ENCODE peak calls at places on chromosomes 12 and 14, in ten cellular contexts. E, Y, Q, U, I, L, Z, R, X and T are unnamed samples.

GRCh38 chr12:26726956-26727355 is 106.0 kb downstream of the ITPR2 start:
- DNase-seq in E (no peak), Y (no peak), Q (no peak), U (no peak), I (no peak), L (no peak), Z (no peak), R (no peak), X (no peak), T (no peak)

GRCh38 chr12:53603804-53604203 is 22.4 kb downstream of the ATF7 start:
- DNase-seq in E (no peak), Y (no peak), Q (no peak), U (no peak), I (no peak), L (no peak), Z (no peak), R (no peak), X (no peak), T (no peak)

GRCh38 chr14:65366802-65367570 is 45.5 kb upstream of the FUT8 start:
- DNase-seq in E (no peak), Y (no peak), Q (no peak), U (no peak), I (no peak), L (no peak), Z (no peak), R (no peak), X (no peak), T (no peak)

GRCh38 chr14:77478029-77478428 is 20.1 kb downstream of the AHSA1 start:
- DNase-seq in E (no peak), Y (no peak), Q (no peak), U (no peak), I (no peak), L (no peak), Z (no peak), R (no peak), X (no peak), T (no peak)

GRCh38 chr12:76303989-76304460 is 44.2 kb downstream of the BBS10 start:
- DNase-seq in E (no peak), Y (no peak), Q (no peak), U (no peak), I (no peak), L (no peak), Z (no peak), R (no peak), X (no peak), T (no peak)

GRCh38 chr12:50401383-50402155 is 884 bp downstream of the LARP4 start:
- DNase-seq in E (no peak), Y (no peak), Q (no peak), U (no peak), I (no peak), L (no peak), Z (no peak), R (no peak), X (no peak), T (peak; percentile 17)

GRCh38 chr14:77051101-77051500 is 22.6 kb upstream of the IRF2BPL start:
- DNase-seq in E (no peak), Y (no peak), Q (no peak), U (no peak), I (no peak), L (no peak), Z (no peak), R (no peak), X (no peak), T (no peak)

GRCh38 chr14:104107611-104108569 is 22.4 kb downstream of the ASPG start:
- DNase-seq in E (no peak), Y (no peak), Q (peak; percentile 42), U (no peak), I (no peak), L (no peak), Z (no peak), R (no peak), X (peak; percentile 11), T (no peak)

GRCh38 chr14:103144085-103144484 is 20.8 kb downstream of the TNFAIP2 start:
- DNase-seq in E (no peak), Y (no peak), Q (no peak), U (no peak), I (no peak), L (no peak), Z (no peak), R (peak; percentile 67), X (no peak), T (no peak)

GRCh38 chr12:94329366-94329765 is 130.3 kb downstream of the CEP83 start:
- DNase-seq in E (no peak), Y (no peak), Q (no peak), U (no peak), I (no peak), L (no peak), Z (no peak), R (no peak), X (no peak), T (no peak)

GRCh38 chr12:106780010-106780625 is 5.6 kb downstream of the RIC8B start:
- DNase-seq in E (no peak), Y (no peak), Q (no peak), U (no peak), I (no peak), L (no peak), Z (no peak), R (no peak), X (no peak), T (no peak)

GRCh38 chr14:72049462-72049861 is 117.2 kb downstream of the RGS6 start:
- DNase-seq in E (no peak), Y (no peak), Q (no peak), U (peak; percentile 60), I (no peak), L (peak; percentile 34), Z (peak; percentile 6), R (no peak), X (no peak), T (no peak)

GRCh38 chr12:48051681-48052080 is 47.4 kb upstream of the COL2A1 start:
- DNase-seq in E (no peak), Y (no peak), Q (no peak), U (no peak), I (no peak), L (no peak), Z (no peak), R (no peak), X (no peak), T (no peak)

GRCh38 chr14:106872619-106873446 is 1346.5 kb downstream of the TMEM121 start:
- DNase-seq in E (peak; percentile 94), Y (peak; percentile 81), Q (no peak), U (peak; percentile 93), I (peak; percentile 53), L (peak; percentile 88), Z (peak; percentile 83), R (no peak), X (no peak), T (no peak)

GRCh38 chr12:1808036-1808797 is 12.1 kb upstream of the LRTM2 start:
- DNase-seq in E (no peak), Y (no peak), Q (no peak), U (no peak), I (no peak), L (no peak), Z (no peak), R (no peak), X (no peak), T (no peak)

GRCh38 chr12:45425426-45425825 is 209.5 kb downstream of the ANO6 start:
- DNase-seq in E (no peak), Y (no peak), Q (no peak), U (no peak), I (no peak), L (no peak), Z (no peak), R (no peak), X (no peak), T (no peak)

GRCh38 chr12:32134144-32134888 is 27.7 kb downstream of the BICD1 start:
- DNase-seq in E (no peak), Y (peak; percentile 11), Q (no peak), U (peak; percentile 73), I (no peak), L (peak; percentile 66), Z (peak; percentile 48), R (no peak), X (no peak), T (no peak)

GRCh38 chr12:71478277-71478676 is 38.7 kb downstream of the LGR5 start:
- DNase-seq in E (no peak), Y (no peak), Q (no peak), U (no peak), I (no peak), L (no peak), Z (no peak), R (no peak), X (no peak), T (no peak)

GRCh38 chr14:39467889-39468524 is 35.8 kb upstream of the FBXO33 start:
- DNase-seq in E (no peak), Y (no peak), Q (peak; percentile 36), U (no peak), I (no peak), L (no peak), Z (no peak), R (no peak), X (peak; percentile 69), T (no peak)

GRCh38 chr14:70934502-70935134 is 27.4 kb downstream of the PCNX1 start:
- DNase-seq in E (no peak), Y (no peak), Q (no peak), U (no peak), I (no peak), L (no peak), Z (no peak), R (peak; percentile 5), X (no peak), T (no peak)

GRCh38 chr12:7647071-7647470 is 18.6 kb downstream of the APOBEC1 start:
- DNase-seq in E (no peak), Y (no peak), Q (no peak), U (peak; percentile 22), I (no peak), L (no peak), Z (no peak), R (no peak), X (no peak), T (no peak)

GRCh38 chr14:105249175-105250007 is 1.1 kb downstream of the BTBD6 start:
- DNase-seq in E (no peak), Y (no peak), Q (no peak), U (no peak), I (no peak), L (no peak), Z (no peak), R (no peak), X (peak; percentile 34), T (no peak)

GRCh38 chr12:105013892-105014291 is 27.8 kb downstream of the NOPCHAP1 start:
- DNase-seq in E (no peak), Y (no peak), Q (no peak), U (no peak), I (no peak), L (no peak), Z (no peak), R (no peak), X (no peak), T (no peak)

GRCh38 chr12:40002178-40003169 is 103.4 kb downstream of the SLC2A13 start:
- DNase-seq in E (no peak), Y (no peak), Q (no peak), U (no peak), I (peak; percentile 38), L (no peak), Z (no peak), R (no peak), X (no peak), T (no peak)

GRCh38 chr12:130661501-130662255 is 54.4 kb downstream of the RIMBP2 start:
- DNase-seq in E (no peak), Y (no peak), Q (peak; percentile 23), U (no peak), I (no peak), L (no peak), Z (no peak), R (no peak), X (no peak), T (no peak)

GRCh38 chr14:65222434-65222833 is 120.1 kb upstream of the MAX start:
- DNase-seq in E (no peak), Y (peak; percentile 48), Q (peak; percentile 41), U (peak; percentile 72), I (no peak), L (peak; percentile 46), Z (peak; percentile 49), R (peak; percentile 27), X (peak; percentile 69), T (peak; percentile 49)

GRCh38 chr12:59973515-59973914 is 377.7 kb downstream of the SLC16A7 start:
- DNase-seq in E (no peak), Y (no peak), Q (no peak), U (no peak), I (no peak), L (no peak), Z (no peak), R (peak; percentile 35), X (no peak), T (no peak)

GRCh38 chr14:92945959-92946846 is 23.3 kb downstream of the CHGA start:
- DNase-seq in E (peak; percentile 28), Y (no peak), Q (no peak), U (no peak), I (peak; percentile 39), L (no peak), Z (no peak), R (peak; percentile 5), X (no peak), T (no peak)